ENCODE peak calls at places on chromosome 20, in ten cellular contexts. N is HepG2, F is sigmoid colon, S is K562, R is transverse colon, U is A549, O is stomach, T is esophagus muscularis mucosa, P is GM12878, C is upper lobe of left lung. I is an unnamed sample. For H3K4me1, the result is how much of the 10 kb centered on the place peaks cover.

GRCh38 chr20:44413575-44414345 is 58.3 kb downstream of the HNF4A start:
- DNase-seq in N (no peak), F (no peak), S (no peak), R (no peak), U (no peak), O (no peak), T (no peak), P (no peak), C (no peak), I (no peak)

GRCh38 chr20:44730441-44730840 is 15.2 kb upstream of the KCNK15 start:
- DNase-seq in N (no peak), F (no peak), S (no peak), R (no peak), U (peak), O (no peak), T (no peak), P (no peak), C (no peak), I (no peak)

GRCh38 chr20:10594286-10594868 is 79.4 kb downstream of the JAG1 start:
- DNase-seq in N (no peak), F (no peak), S (no peak), R (no peak), U (no peak), O (no peak), T (no peak), P (no peak), C (no peak), I (no peak)

GRCh38 chr20:603116-603640 is 6.9 kb downstream of the TCF15 start:
- DNase-seq in N (no peak), F (peak), S (no peak), R (no peak), U (peak), O (no peak), T (no peak), P (no peak), C (no peak), I (no peak)

GRCh38 chr20:44324343-44324742 is 12.5 kb upstream of the R3HDML start:
- DNase-seq in N (no peak), F (no peak), S (no peak), R (peak), U (peak), O (no peak), T (no peak), P (no peak), C (no peak), I (no peak)

GRCh38 chr20:38337561-38338140 is 8.6 kb upstream of the LBP start:
- DNase-seq in N (peak), F (no peak), S (peak), R (no peak), U (peak), O (no peak), T (no peak), P (no peak), C (peak), I (no peak)

GRCh38 chr20:55160996-55161395 is 685.6 kb downstream of the DOK5 start:
- DNase-seq in N (no peak), F (no peak), S (no peak), R (no peak), U (no peak), O (no peak), T (no peak), P (no peak), C (no peak), I (no peak)

GRCh38 chr20:46308258-46309157 is at the start of gene CDH22:
- DNase-seq in N (peak), F (no peak), S (peak), R (no peak), U (peak), O (peak), T (no peak), P (no peak), C (peak), I (peak)

GRCh38 chr20:3000852-3001523 is 42.4 kb upstream of the GNRH2 start:
- DNase-seq in N (no peak), F (no peak), S (peak), R (no peak), U (peak), O (no peak), T (no peak), P (no peak), C (no peak), I (no peak)

GRCh38 chr20:44471481-44471882 is 4.2 kb upstream of the TTPAL start:
- DNase-seq in N (peak), F (no peak), S (peak), R (no peak), U (peak), O (no peak), T (no peak), P (no peak), C (no peak), I (no peak)

GRCh38 chr20:63025534-63026331 is 19.0 kb upstream of the BHLHE23 start:
- DNase-seq in N (no peak), F (no peak), S (no peak), R (no peak), U (peak), O (no peak), T (no peak), P (no peak), C (no peak), I (peak)

GRCh38 chr20:15643713-15644112 is 929.5 kb downstream of the KIF16B start:
- DNase-seq in N (peak), F (no peak), S (no peak), R (no peak), U (peak), O (no peak), T (no peak), P (no peak), C (no peak), I (no peak)

GRCh38 chr20:12936524-12936923 is 72.2 kb upstream of the SPTLC3 start:
- DNase-seq in N (no peak), F (no peak), S (no peak), R (no peak), U (peak), O (no peak), T (no peak), P (no peak), C (no peak), I (no peak)

GRCh38 chr20:31719644-31720485 is 2.8 kb downstream of the BCL2L1 start:
- DNase-seq in N (peak), F (no peak), S (peak), R (peak), U (peak), O (peak), T (no peak), P (no peak), C (no peak), I (no peak)

GRCh38 chr20:31720486-31721407 is 1.9 kb downstream of the BCL2L1 start:
- DNase-seq in N (peak), F (no peak), S (peak), R (peak), U (no peak), O (peak), T (no peak), P (no peak), C (no peak), I (no peak)

GRCh38 chr20:31723282-31724078 is 812 bp upstream of the BCL2L1 start:
- DNase-seq in N (peak), F (peak), S (peak), R (peak), U (peak), O (peak), T (peak), P (peak), C (peak), I (peak)

GRCh38 chr20:31722388-31723281 is at the start of gene BCL2L1:
- DNase-seq in N (peak), F (peak), S (peak), R (peak), U (peak), O (peak), T (peak), P (no peak), C (peak), I (peak)

GRCh38 chr20:31721408-31722332 is 998 bp downstream of the BCL2L1 start:
- DNase-seq in N (no peak), F (no peak), S (peak), R (peak), U (no peak), O (peak), T (no peak), P (no peak), C (no peak), I (peak)
- TF ChIP-seq POLR2A in N (no peak), F (peak), S (no peak), R (no peak), U (no peak), O (no peak), T (no peak), P (no peak), C (no peak), I (no peak)

GRCh38 chr20:61860588-61860987 is 205.1 kb downstream of the TAF4 start:
- DNase-seq in N (no peak), F (no peak), S (no peak), R (no peak), U (no peak), O (no peak), T (no peak), P (no peak), C (no peak), I (no peak)

GRCh38 chr20:61864481-61864880 is 201.2 kb downstream of the TAF4 start:
- DNase-seq in N (no peak), F (no peak), S (no peak), R (no peak), U (no peak), O (no peak), T (no peak), P (no peak), C (no peak), I (no peak)

GRCh38 chr20:61861858-61862257 is 203.8 kb downstream of the TAF4 start:
- DNase-seq in N (no peak), F (no peak), S (no peak), R (no peak), U (no peak), O (no peak), T (no peak), P (no peak), C (no peak), I (no peak)

GRCh38 chr20:61859712-61860111 is 206.0 kb downstream of the TAF4 start:
- DNase-seq in N (no peak), F (no peak), S (no peak), R (no peak), U (no peak), O (no peak), T (no peak), P (no peak), C (no peak), I (no peak)

DNA sequence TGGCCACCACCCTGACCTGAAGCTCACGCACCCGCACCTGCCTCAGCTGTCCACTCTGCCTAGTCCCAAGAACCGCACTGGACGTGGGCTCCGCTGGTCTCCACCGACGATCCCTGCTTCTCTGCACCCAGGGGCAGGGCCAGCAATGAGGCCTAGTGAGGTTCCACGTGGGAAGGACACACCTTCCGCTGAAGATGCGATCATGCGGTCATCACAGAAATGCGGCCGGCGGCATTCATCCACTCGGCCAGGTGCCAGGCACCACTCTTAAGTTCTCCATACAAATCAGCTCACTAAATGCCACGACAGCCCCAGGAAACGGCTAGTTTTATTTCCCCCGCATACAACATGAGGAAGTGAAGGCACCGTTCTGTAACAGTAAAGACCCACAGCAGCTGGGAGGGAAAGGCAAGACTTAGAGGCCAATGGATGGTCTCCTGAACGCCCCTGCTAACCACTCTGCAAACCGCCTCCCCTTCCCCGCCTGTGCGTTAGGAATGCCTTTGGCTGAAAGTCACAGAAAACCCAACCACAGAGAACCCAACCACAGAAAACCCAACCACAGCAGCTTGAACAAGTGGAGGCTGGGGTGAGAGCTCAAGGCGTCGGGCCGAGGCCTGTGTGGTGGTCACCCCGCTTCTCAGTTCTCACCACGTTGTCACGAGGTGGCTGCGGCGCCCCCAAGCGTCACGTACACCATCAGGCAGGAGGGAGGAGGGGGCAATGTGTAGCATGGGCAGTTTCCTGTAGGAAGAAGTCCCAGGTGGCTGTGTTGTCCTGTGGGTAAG is 204.4 kb downstream of the TAF4 start:
- DNase-seq in N (no peak), F (no peak), S (no peak), R (no peak), U (no peak), O (no peak), T (no peak), P (no peak), C (no peak), I (no peak)
- TF ChIP-seq EP300 in N (no peak), F (no peak), S (no peak), R (no peak), U (no peak), O (no peak), T (no peak), P (no peak), C (no peak), I (no peak)

GRCh38 chr20:52256465-52256864 is 64.9 kb upstream of the ZFP64 start:
- DNase-seq in N (no peak), F (no peak), S (no peak), R (no peak), U (no peak), O (no peak), T (peak), P (no peak), C (no peak), I (no peak)
- H3K4me1 ChIP-seq in N (under half), F (under half), S (under half), R (under half), U (under half), O (under half), T (under half), P (under half), C (under half), I (under half)

DNA sequence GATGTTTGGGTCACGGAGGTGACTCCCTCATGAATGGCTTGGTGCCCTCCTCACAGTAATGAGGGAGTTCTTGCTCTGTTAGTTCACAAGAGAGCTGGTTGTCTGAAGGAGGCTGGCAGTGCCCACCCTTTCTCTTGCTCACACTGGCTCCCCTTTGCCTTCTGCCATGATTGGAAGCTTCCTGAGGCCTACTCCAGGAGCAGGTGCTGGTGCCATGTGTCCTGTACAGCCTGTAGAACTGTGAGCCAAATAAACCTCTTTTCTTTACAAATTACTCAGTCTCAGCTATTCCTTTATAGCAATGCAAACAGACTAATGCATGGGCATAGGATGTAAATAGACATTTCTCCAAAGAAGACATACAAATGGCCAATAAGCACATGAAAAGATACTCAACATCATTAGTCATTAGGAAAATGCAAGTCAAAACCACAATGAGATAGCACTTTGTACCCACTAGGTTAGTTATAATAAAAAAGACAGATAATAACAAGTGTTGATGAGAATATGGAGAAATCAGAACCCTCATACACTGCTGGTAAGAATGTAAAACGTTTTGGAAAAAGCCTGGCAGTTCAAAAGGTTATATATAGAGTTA is 17.7 kb downstream of the C20orf203 start:
- DNase-seq in N (no peak), F (no peak), S (no peak), R (no peak), U (no peak), O (no peak), T (no peak), P (no peak), C (no peak), I (no peak)
- TF ChIP-seq POLR2A in N (no peak), F (no peak), S (no peak), R (no peak), U (no peak), O (no peak), T (no peak), P (no peak), C (no peak), I (no peak)

GRCh38 chr20:31760457-31761240 is 21.6 kb downstream of the TPX2 start:
- DNase-seq in N (no peak), F (no peak), S (no peak), R (no peak), U (no peak), O (no peak), T (no peak), P (no peak), C (no peak), I (no peak)

GRCh38 chr20:31758521-31758920 is 19.4 kb downstream of the TPX2 start:
- DNase-seq in N (no peak), F (no peak), S (no peak), R (no peak), U (no peak), O (no peak), T (no peak), P (no peak), C (no peak), I (no peak)

GRCh38 chr20:31758991-31759390 is 19.9 kb downstream of the TPX2 start:
- DNase-seq in N (no peak), F (no peak), S (no peak), R (no peak), U (no peak), O (no peak), T (no peak), P (no peak), C (no peak), I (no peak)

GRCh38 chr20:31757254-31757653 is 18.2 kb downstream of the TPX2 start:
- DNase-seq in N (no peak), F (no peak), S (no peak), R (no peak), U (no peak), O (no peak), T (no peak), P (no peak), C (no peak), I (no peak)
- TF ChIP-seq EP300 in N (no peak), F (no peak), S (no peak), R (no peak), U (no peak), O (no peak), T (no peak), P (no peak), C (no peak), I (no peak)

DNA sequence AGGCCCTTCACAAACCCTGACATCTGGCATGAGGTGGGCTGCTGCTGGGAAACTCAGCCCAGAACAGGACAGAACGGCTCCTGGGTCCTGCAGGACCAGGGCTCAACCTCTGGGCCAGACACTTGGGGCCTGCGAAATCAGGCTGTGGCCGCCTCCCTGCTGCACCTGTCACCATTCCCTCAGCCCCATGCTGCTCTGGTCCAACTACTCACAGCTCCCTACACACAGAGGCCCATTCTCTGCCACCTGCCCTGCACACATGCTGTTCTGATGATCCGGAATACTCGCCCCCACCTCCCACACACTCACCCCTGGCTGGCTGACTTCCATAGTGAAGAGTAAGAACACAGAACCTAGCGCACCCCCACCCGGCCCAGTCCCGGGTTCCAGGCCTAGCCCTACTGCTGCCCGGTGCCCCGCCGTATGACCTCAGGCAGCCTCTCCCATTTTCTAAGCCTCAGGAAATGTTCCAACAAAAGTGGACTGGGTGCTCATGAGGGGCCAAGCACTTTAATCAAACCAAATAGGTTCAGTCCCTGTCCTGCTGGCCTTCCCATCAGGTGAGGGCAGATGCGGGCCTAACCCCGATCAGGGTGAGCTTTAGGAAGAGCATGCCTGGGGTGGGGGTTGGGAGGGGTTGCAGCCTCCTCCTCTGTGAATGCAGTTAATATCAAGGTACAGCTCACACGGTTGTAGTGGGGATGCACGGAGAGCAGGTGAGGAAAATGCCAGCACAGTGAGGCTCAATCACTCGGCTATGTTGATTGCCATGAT is 3.9 kb downstream of the PEDS1 start:
- DNase-seq in N (no peak), F (no peak), S (no peak), R (no peak), U (no peak), O (no peak), T (no peak), P (no peak), C (no peak), I (no peak)
- H3K4me1 ChIP-seq in N (half or more), F (half or more), S (half or more), R (half or more), U (half or more), O (half or more), T (half or more), P (under half), C (half or more), I (under half)

GRCh38 chr20:57709823-57710799 is at the start of gene PMEPA1:
- DNase-seq in N (peak), F (peak), S (peak), R (peak), U (peak), O (peak), T (peak), P (no peak), C (peak), I (peak)
- TF ChIP-seq POLR2A in N (no peak), F (peak), S (no peak), R (peak), U (peak), O (no peak), T (peak), P (no peak), C (no peak), I (peak)

GRCh38 chr20:57323034-57323433 is 6.6 kb upstream of the SPO11 start:
- DNase-seq in N (no peak), F (no peak), S (no peak), R (peak), U (no peak), O (no peak), T (peak), P (no peak), C (no peak), I (peak)
- TF ChIP-seq EP300 in N (no peak), F (no peak), S (no peak), R (no peak), U (no peak), O (no peak), T (no peak), P (no peak), C (no peak), I (no peak)

GRCh38 chr20:36587388-36588136 is 14.2 kb downstream of the TGIF2 start:
- DNase-seq in N (no peak), F (no peak), S (no peak), R (no peak), U (no peak), O (no peak), T (no peak), P (no peak), C (no peak), I (no peak)
- H3K4me1 ChIP-seq in N (under half), F (under half), S (under half), R (under half), U (under half), O (under half), T (under half), P (under half), C (under half), I (under half)

DNA sequence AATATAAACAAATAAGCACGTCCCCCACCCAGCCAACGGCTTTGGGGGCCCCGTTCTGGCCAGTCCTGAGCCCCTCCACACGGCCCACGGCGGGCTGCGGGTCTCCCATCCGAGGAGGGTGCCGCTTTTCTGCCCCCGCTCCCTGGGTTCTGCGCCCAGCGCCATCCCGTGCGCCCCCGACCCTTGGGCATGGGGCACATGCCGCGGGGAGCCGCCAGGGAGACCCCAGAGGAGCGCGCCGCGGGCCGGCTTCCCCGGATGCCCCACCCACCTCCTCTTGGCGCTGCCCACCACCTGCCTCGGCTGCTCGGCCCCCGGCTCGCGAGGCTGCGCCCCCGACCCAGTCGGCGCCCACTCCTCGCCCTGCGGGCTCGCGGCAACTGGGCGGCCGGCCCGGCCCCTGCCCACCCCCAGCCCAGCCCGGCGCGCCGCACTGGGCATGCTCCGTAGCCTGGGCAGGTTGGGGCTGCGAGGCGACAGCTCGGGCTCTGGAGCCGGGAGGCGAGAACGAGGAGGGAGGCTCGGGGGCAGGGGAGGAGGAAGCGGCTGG is 580 bp upstream of the PLCB4 start:
- DNase-seq in N (no peak), F (peak), S (peak), R (peak), U (peak), O (peak), T (no peak), P (no peak), C (no peak), I (peak)
- TF ChIP-seq POLR2A in N (no peak), F (no peak), S (no peak), R (no peak), U (peak), O (no peak), T (no peak), P (no peak), C (no peak), I (no peak)